ENCODE peak calls at places on chromosomes 12 and 14, in five cellular contexts. One of them, this sample, is unnamed.

GRCh38 chr12:108615918-108616317 is 17.8 kb downstream of the SELPLG start:
- DNase-seq in GM12878: no peak
- DNase-seq in HepG2: no peak
- DNase-seq in NT2/D1: no peak
- DNase-seq in H1: no peak
- DNase-seq in this sample: no peak

GRCh38 chr12:94565683-94566082 is 84.7 kb downstream of the TMCC3 start:
- DNase-seq in GM12878: no peak
- DNase-seq in HepG2: no peak
- DNase-seq in NT2/D1: no peak
- DNase-seq in H1: no peak
- DNase-seq in this sample: no peak

GRCh38 chr12:67986632-67987031 is 2.6 kb upstream of the IFNG-AS1 start:
- DNase-seq in GM12878: no peak
- DNase-seq in HepG2: no peak
- DNase-seq in NT2/D1: no peak
- DNase-seq in H1: no peak
- DNase-seq in this sample: no peak

GRCh38 chr14:94570002-94570400 is 8.8 kb downstream of the SERPINA4 start:
- DNase-seq in GM12878: no peak
- DNase-seq in HepG2: no peak
- DNase-seq in NT2/D1: no peak
- DNase-seq in H1: no peak
- DNase-seq in this sample: no peak

GRCh38 chr14:96255501-96256366 is at the start of gene BDKRB1:
- DNase-seq in GM12878: no peak
- DNase-seq in HepG2: no peak
- DNase-seq in NT2/D1: no peak
- DNase-seq in H1: no peak
- DNase-seq in this sample: no peak

GRCh38 chr14:35332517-35333346 is 40.5 kb downstream of the PSMA6 start:
- DNase-seq in GM12878: no peak
- DNase-seq in HepG2: no peak
- DNase-seq in NT2/D1: no peak
- DNase-seq in H1: no peak
- DNase-seq in this sample: peak

GRCh38 chr14:25904446-25904845 is 693.4 kb downstream of the NOVA1 start:
- DNase-seq in GM12878: no peak
- DNase-seq in HepG2: no peak
- DNase-seq in NT2/D1: no peak
- DNase-seq in H1: no peak
- DNase-seq in this sample: no peak

GRCh38 chr12:53825246-53826081 is 73.7 kb upstream of the CISTR start:
- DNase-seq in GM12878: no peak
- DNase-seq in HepG2: peak
- DNase-seq in NT2/D1: no peak
- DNase-seq in H1: no peak
- DNase-seq in this sample: no peak

GRCh38 chr14:49769171-49769570 is 1.2 kb downstream of the KLHDC2 start:
- DNase-seq in GM12878: no peak
- DNase-seq in HepG2: peak
- DNase-seq in NT2/D1: no peak
- DNase-seq in H1: no peak
- DNase-seq in this sample: no peak

GRCh38 chr12:116529048-116529447 is 30.1 kb upstream of the MAP1LC3B2 start:
- DNase-seq in GM12878: no peak
- DNase-seq in HepG2: peak
- DNase-seq in NT2/D1: no peak
- DNase-seq in H1: no peak
- DNase-seq in this sample: no peak

GRCh38 chr12:10067942-10068341 is 30.8 kb downstream of the CLEC1A start:
- DNase-seq in GM12878: no peak
- DNase-seq in HepG2: no peak
- DNase-seq in NT2/D1: no peak
- DNase-seq in H1: no peak
- DNase-seq in this sample: no peak

GRCh38 chr12:110906985-110907384 is 13.4 kb downstream of the MYL2 start:
- DNase-seq in GM12878: no peak
- DNase-seq in HepG2: no peak
- DNase-seq in NT2/D1: no peak
- DNase-seq in H1: no peak
- DNase-seq in this sample: no peak

GRCh38 chr12:64186789-64187188 is 35.3 kb downstream of the KICS2 start:
- DNase-seq in GM12878: no peak
- DNase-seq in HepG2: no peak
- DNase-seq in NT2/D1: no peak
- DNase-seq in H1: no peak
- DNase-seq in this sample: no peak

GRCh38 chr12:46265102-46265501 is 3.7 kb downstream of the SLC38A1 start:
- DNase-seq in GM12878: no peak
- DNase-seq in HepG2: no peak
- DNase-seq in NT2/D1: no peak
- DNase-seq in H1: no peak
- DNase-seq in this sample: no peak

GRCh38 chr14:55107766-55108554 is 21.1 kb upstream of the LGALS3 start:
- DNase-seq in GM12878: no peak
- DNase-seq in HepG2: peak
- DNase-seq in NT2/D1: no peak
- DNase-seq in H1: no peak
- DNase-seq in this sample: peak

GRCh38 chr14:40204441-40205175 is 772.4 kb upstream of the FBXO33 start:
- DNase-seq in GM12878: no peak
- DNase-seq in HepG2: peak
- DNase-seq in NT2/D1: no peak
- DNase-seq in H1: no peak
- DNase-seq in this sample: no peak

GRCh38 chr12:53179694-53180269 is 740 bp upstream of the ZNF740 start:
- DNase-seq in GM12878: no peak
- DNase-seq in HepG2: no peak
- DNase-seq in NT2/D1: no peak
- DNase-seq in H1: no peak
- DNase-seq in this sample: peak

GRCh38 chr12:108338915-108339657 is at the start of gene CMKLR1:
- DNase-seq in GM12878: no peak
- DNase-seq in HepG2: no peak
- DNase-seq in NT2/D1: no peak
- DNase-seq in H1: no peak
- DNase-seq in this sample: no peak

GRCh38 chr14:75417674-75418073 is 10.1 kb upstream of the JDP2 start:
- DNase-seq in GM12878: no peak
- DNase-seq in HepG2: peak
- DNase-seq in NT2/D1: no peak
- DNase-seq in H1: no peak
- DNase-seq in this sample: no peak

GRCh38 chr14:96978525-96979272 is 181.5 kb downstream of the VRK1 start:
- DNase-seq in GM12878: no peak
- DNase-seq in HepG2: no peak
- DNase-seq in NT2/D1: no peak
- DNase-seq in H1: no peak
- DNase-seq in this sample: peak

GRCh38 chr12:116882742-116883141 is 1.5 kb upstream of the HRK start:
- DNase-seq in GM12878: no peak
- DNase-seq in HepG2: no peak
- DNase-seq in NT2/D1: no peak
- DNase-seq in H1: no peak
- DNase-seq in this sample: peak

GRCh38 chr12:114976959-114977358 is 293.0 kb upstream of the TBX3 start:
- DNase-seq in GM12878: no peak
- DNase-seq in HepG2: peak
- DNase-seq in NT2/D1: no peak
- DNase-seq in H1: no peak
- DNase-seq in this sample: no peak

GRCh38 chr12:18224745-18225144 is 36.6 kb upstream of the PIK3C2G start:
- DNase-seq in GM12878: no peak
- DNase-seq in HepG2: peak
- DNase-seq in NT2/D1: peak
- DNase-seq in H1: peak
- DNase-seq in this sample: peak

GRCh38 chr12:107492393-107493134 is 193.0 kb upstream of the PWP1 start:
- DNase-seq in GM12878: no peak
- DNase-seq in HepG2: peak
- DNase-seq in NT2/D1: no peak
- DNase-seq in H1: no peak
- DNase-seq in this sample: no peak

GRCh38 chr12:87618199-87618598 is 411.0 kb downstream of the C12orf50 start:
- DNase-seq in GM12878: no peak
- DNase-seq in HepG2: no peak
- DNase-seq in NT2/D1: no peak
- DNase-seq in H1: no peak
- DNase-seq in this sample: no peak

GRCh38 chr12:94055528-94055927 is 92.8 kb upstream of the PLXNC1 start:
- DNase-seq in GM12878: no peak
- DNase-seq in HepG2: no peak
- DNase-seq in NT2/D1: no peak
- DNase-seq in H1: no peak
- DNase-seq in this sample: no peak

GRCh38 chr14:89542768-89543419 is 125.9 kb upstream of the FOXN3 start:
- DNase-seq in GM12878: no peak
- DNase-seq in HepG2: no peak
- DNase-seq in NT2/D1: no peak
- DNase-seq in H1: no peak
- DNase-seq in this sample: no peak

GRCh38 chr14:94045101-94045500 is 19.0 kb downstream of the OTUB2 start:
- DNase-seq in GM12878: no peak
- DNase-seq in HepG2: no peak
- DNase-seq in NT2/D1: no peak
- DNase-seq in H1: no peak
- DNase-seq in this sample: no peak

GRCh38 chr14:74683406-74683805 is 29.5 kb downstream of the AREL1 start:
- DNase-seq in GM12878: no peak
- DNase-seq in HepG2: no peak
- DNase-seq in NT2/D1: no peak
- DNase-seq in H1: no peak
- DNase-seq in this sample: no peak

GRCh38 chr12:9673404-9674225 is 4.1 kb downstream of the CLEC2D start:
- DNase-seq in GM12878: no peak
- DNase-seq in HepG2: peak
- DNase-seq in NT2/D1: peak
- DNase-seq in H1: no peak
- DNase-seq in this sample: no peak

GRCh38 chr12:121576851-121577391 is 3.9 kb downstream of the KDM2B start:
- DNase-seq in GM12878: no peak
- DNase-seq in HepG2: peak
- DNase-seq in NT2/D1: peak
- DNase-seq in H1: peak
- DNase-seq in this sample: no peak

GRCh38 chr14:34247605-34248004 is 214.4 kb downstream of the SPTSSA start:
- DNase-seq in GM12878: no peak
- DNase-seq in HepG2: no peak
- DNase-seq in NT2/D1: no peak
- DNase-seq in H1: no peak
- DNase-seq in this sample: no peak
- TF ChIP-seq SUZ12 in GM12878: no peak
- TF ChIP-seq SUZ12 in HepG2: no peak
- TF ChIP-seq SUZ12 in NT2/D1: no peak
- TF ChIP-seq SUZ12 in H1: no peak
- TF ChIP-seq SUZ12 in this sample: no peak

DNA sequence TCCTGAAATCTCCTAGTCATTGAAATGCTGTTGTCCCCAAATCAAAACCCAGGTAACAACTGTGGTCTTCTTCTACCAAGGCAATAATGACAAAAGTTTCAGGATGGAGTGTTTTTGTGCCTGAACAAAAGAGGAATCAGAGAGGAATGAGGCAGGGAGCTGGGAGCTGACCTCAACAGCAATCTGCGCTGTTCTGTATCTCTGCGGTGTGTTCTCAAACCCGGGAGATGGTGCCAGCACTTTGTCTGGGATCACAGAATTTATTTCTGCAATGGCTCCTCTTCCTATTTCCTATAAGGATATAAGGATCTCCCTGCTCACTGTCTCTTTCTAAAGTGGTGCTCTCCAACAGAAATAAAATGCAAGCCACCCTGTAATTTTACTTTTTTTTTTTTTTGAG is 449 bp upstream of the GLT8D2 start:
- DNase-seq in GM12878: no peak
- DNase-seq in HepG2: no peak
- DNase-seq in NT2/D1: no peak
- DNase-seq in H1: no peak
- DNase-seq in this sample: no peak
- TF ChIP-seq SUZ12 in GM12878: no peak
- TF ChIP-seq SUZ12 in HepG2: no peak
- TF ChIP-seq SUZ12 in NT2/D1: no peak
- TF ChIP-seq SUZ12 in H1: no peak
- TF ChIP-seq SUZ12 in this sample: no peak

GRCh38 chr14:105861985-105862465 is 335.6 kb downstream of the TMEM121 start:
- DNase-seq in GM12878: peak
- DNase-seq in HepG2: no peak
- DNase-seq in NT2/D1: no peak
- DNase-seq in H1: no peak
- DNase-seq in this sample: no peak
- TF ChIP-seq SUZ12 in GM12878: no peak
- TF ChIP-seq SUZ12 in HepG2: no peak
- TF ChIP-seq SUZ12 in NT2/D1: no peak
- TF ChIP-seq SUZ12 in H1: no peak
- TF ChIP-seq SUZ12 in this sample: no peak

GRCh38 chr12:132754555-132754954 is 7.1 kb downstream of the ANKLE2 start:
- DNase-seq in GM12878: no peak
- DNase-seq in HepG2: no peak
- DNase-seq in NT2/D1: no peak
- DNase-seq in H1: no peak
- DNase-seq in this sample: no peak
- TF ChIP-seq SUZ12 in GM12878: no peak
- TF ChIP-seq SUZ12 in HepG2: no peak
- TF ChIP-seq SUZ12 in NT2/D1: no peak
- TF ChIP-seq SUZ12 in H1: no peak
- TF ChIP-seq SUZ12 in this sample: no peak

GRCh38 chr14:68705741-68706283 is 87.1 kb downstream of the ZFP36L1 start:
- DNase-seq in GM12878: no peak
- DNase-seq in HepG2: no peak
- DNase-seq in NT2/D1: no peak
- DNase-seq in H1: no peak
- DNase-seq in this sample: no peak
- TF ChIP-seq SUZ12 in GM12878: no peak
- TF ChIP-seq SUZ12 in HepG2: no peak
- TF ChIP-seq SUZ12 in NT2/D1: no peak
- TF ChIP-seq SUZ12 in H1: no peak
- TF ChIP-seq SUZ12 in this sample: no peak

GRCh38 chr12:56189918-56190694 is 823 bp upstream of the SMARCC2 start:
- DNase-seq in GM12878: peak
- DNase-seq in HepG2: peak
- DNase-seq in NT2/D1: peak
- DNase-seq in H1: peak
- DNase-seq in this sample: peak

GRCh38 chr12:56190695-56191155 is 1.4 kb upstream of the SMARCC2 start:
- DNase-seq in GM12878: no peak
- DNase-seq in HepG2: no peak
- DNase-seq in NT2/D1: no peak
- DNase-seq in H1: no peak
- DNase-seq in this sample: no peak

GRCh38 chr12:56188116-56188785 is 1.0 kb downstream of the SMARCC2 start:
- DNase-seq in GM12878: no peak
- DNase-seq in HepG2: no peak
- DNase-seq in NT2/D1: no peak
- DNase-seq in H1: no peak
- DNase-seq in this sample: no peak

GRCh38 chr12:56188786-56189335 is 422 bp downstream of the SMARCC2 start:
- DNase-seq in GM12878: no peak
- DNase-seq in HepG2: no peak
- DNase-seq in NT2/D1: no peak
- DNase-seq in H1: no peak
- DNase-seq in this sample: peak

GRCh38 chr12:56189336-56189917 is at the start of gene SMARCC2:
- DNase-seq in GM12878: peak
- DNase-seq in HepG2: peak
- DNase-seq in NT2/D1: peak
- DNase-seq in H1: peak
- DNase-seq in this sample: peak
- TF ChIP-seq SUZ12 in GM12878: no peak
- TF ChIP-seq SUZ12 in HepG2: no peak
- TF ChIP-seq SUZ12 in NT2/D1: no peak
- TF ChIP-seq SUZ12 in H1: no peak
- TF ChIP-seq SUZ12 in this sample: no peak